ENCODE peak calls at places on chromosomes 3 and 15, in four cellular contexts. O is endothelial cell, T is fibroblast of lung, W is GM12865. L is an unnamed sample.

GRCh38 chr3:102576651-102577050 is 141.8 kb downstream of the ZPLD1 start:
- DNase-seq in O (no peak), T (no peak), W (no peak), L (no peak)

GRCh38 chr3:13253208-13253937 is 166.7 kb downstream of the NUP210 start:
- DNase-seq in O (no peak), T (no peak), W (no peak), L (no peak)

GRCh38 chr3:59752925-59753324 is 703.1 kb upstream of the CFAP20DC start:
- DNase-seq in O (no peak), T (no peak), W (no peak), L (no peak)

GRCh38 chr3:168024537-168024941 is 71.2 kb downstream of the GOLIM4 start:
- DNase-seq in O (peak), T (peak), W (no peak), L (no peak)

GRCh38 chr15:58383876-58384275 is 47.9 kb upstream of the LIPC start:
- DNase-seq in O (no peak), T (no peak), W (no peak), L (no peak)

GRCh38 chr3:104628185-104628789 is 738.4 kb upstream of the ALCAM start:
- DNase-seq in O (no peak), T (peak), W (peak), L (no peak)

GRCh38 chr3:121992601-121993560 is 29.2 kb downstream of the ILDR1 start:
- DNase-seq in O (no peak), T (no peak), W (peak), L (no peak)

GRCh38 chr3:71052725-71053124 is 530.8 kb downstream of the FOXP1 start:
- DNase-seq in O (no peak), T (no peak), W (no peak), L (no peak)

GRCh38 chr3:133570937-133571320 is 2.6 kb upstream of the CDV3 start:
- DNase-seq in O (no peak), T (no peak), W (no peak), L (no peak)

GRCh38 chr3:70526966-70527515 is 214.6 kb upstream of the MDFIC2 start:
- DNase-seq in O (no peak), T (no peak), W (no peak), L (no peak)

GRCh38 chr3:54843352-54843751 is 84.5 kb downstream of the LRTM1 start:
- DNase-seq in O (no peak), T (no peak), W (no peak), L (no peak)

GRCh38 chr3:54835701-54836100 is 92.2 kb downstream of the LRTM1 start:
- DNase-seq in O (no peak), T (no peak), W (no peak), L (no peak)

GRCh38 chr3:54841461-54841860 is 86.4 kb downstream of the LRTM1 start:
- DNase-seq in O (no peak), T (no peak), W (no peak), L (no peak)

GRCh38 chr3:54836876-54837275 is 91.0 kb downstream of the LRTM1 start:
- DNase-seq in O (no peak), T (no peak), W (no peak), L (no peak)

DNA sequence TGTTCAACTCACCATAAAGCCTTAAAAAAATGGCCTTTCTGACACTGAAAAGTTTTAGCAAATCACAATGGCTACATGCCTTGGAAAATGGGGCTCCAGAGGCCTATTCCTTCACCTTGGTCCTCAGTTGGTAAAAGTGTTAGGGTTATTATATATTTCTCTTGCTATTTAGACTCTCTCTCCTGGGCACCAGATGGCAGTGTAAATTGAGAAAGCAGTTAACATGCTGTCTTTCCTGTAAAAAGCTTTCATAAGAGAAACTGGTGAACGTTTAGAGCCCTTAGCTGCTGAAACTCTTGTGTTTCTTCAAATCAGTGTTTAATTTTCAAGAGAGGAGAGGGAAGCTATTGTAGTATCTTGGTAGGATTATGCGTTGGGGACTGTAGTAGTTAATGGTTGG is 89.9 kb downstream of the LRTM1 start:
- DNase-seq in O (no peak), T (peak), W (no peak), L (no peak)
- TF ChIP-seq CTCF in O (no peak), T (peak), W (no peak), L (peak)

GRCh38 chr3:66803206-66803605 is 194.9 kb upstream of the KBTBD8 start:
- DNase-seq in O (peak), T (no peak), W (no peak), L (no peak)
- TF ChIP-seq CTCF in O (no peak), T (peak), W (peak), L (peak)

DNA sequence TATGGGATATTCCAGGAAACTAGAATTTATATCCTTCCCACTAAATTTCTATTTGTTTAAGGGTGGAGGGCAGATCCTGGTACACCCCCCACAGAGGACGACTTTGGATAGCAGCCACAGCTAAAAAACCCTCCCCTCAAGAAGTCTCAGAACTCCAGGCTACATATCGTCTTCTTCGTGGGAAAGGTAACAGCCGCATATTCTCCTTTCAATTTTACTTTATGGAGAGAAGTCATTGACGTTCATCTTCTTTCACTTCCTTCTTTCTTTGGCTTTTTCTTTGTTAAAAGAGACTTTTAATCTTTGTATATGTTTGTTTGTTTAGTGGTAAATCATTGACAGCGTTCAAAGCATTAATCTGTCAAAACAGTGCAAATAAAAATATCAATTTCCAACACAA is 36.3 kb downstream of the TRIP4 start:
- DNase-seq in O (no peak), T (no peak), W (peak), L (no peak)
- TF ChIP-seq CTCF in O (no peak), T (no peak), W (no peak), L (no peak)

GRCh38 chr15:51780636-51781035 is 29.2 kb downstream of the TMOD2 start:
- DNase-seq in O (no peak), T (no peak), W (no peak), L (no peak)

GRCh38 chr15:51776952-51777574 is 25.7 kb downstream of the TMOD2 start:
- DNase-seq in O (peak), T (peak), W (peak), L (no peak)

GRCh38 chr15:51781506-51781905 is 30.1 kb downstream of the TMOD2 start:
- DNase-seq in O (no peak), T (no peak), W (no peak), L (no peak)

GRCh38 chr15:51783967-51784366 is 32.6 kb downstream of the TMOD2 start:
- DNase-seq in O (no peak), T (no peak), W (no peak), L (no peak)

DNA sequence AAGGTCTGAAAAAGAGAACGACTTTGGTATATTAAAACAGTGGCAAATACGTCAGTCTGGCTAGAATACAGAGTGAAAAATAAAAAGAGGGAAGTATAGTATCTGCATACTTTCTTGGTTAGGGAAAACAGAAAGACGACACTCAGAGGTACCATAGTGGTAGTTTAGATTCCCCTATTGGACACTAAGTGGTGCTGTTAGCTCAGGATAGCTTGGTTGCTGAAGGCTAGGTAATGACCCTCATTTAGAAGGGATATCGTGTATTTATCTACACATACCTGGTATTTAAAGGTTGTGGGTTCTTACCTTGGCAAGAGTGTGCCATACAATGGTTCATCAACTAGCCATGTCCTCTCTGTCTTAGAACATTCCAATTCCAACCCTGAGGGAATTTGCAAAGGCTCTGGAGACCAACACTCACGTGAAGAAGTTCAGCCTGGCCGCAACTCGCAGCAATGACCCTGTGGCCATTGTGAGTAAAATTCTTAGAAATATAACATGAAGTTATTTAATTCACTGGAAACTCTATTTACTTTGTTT is 31.0 kb downstream of the TMOD2 start:
- DNase-seq in O (no peak), T (peak), W (peak), L (no peak)
- TF ChIP-seq CTCF in O (no peak), T (peak), W (no peak), L (peak)

GRCh38 chr3:28335246-28335645 is 13.3 kb upstream of the ZCWPW2 start:
- DNase-seq in O (no peak), T (no peak), W (no peak), L (no peak)

DNA sequence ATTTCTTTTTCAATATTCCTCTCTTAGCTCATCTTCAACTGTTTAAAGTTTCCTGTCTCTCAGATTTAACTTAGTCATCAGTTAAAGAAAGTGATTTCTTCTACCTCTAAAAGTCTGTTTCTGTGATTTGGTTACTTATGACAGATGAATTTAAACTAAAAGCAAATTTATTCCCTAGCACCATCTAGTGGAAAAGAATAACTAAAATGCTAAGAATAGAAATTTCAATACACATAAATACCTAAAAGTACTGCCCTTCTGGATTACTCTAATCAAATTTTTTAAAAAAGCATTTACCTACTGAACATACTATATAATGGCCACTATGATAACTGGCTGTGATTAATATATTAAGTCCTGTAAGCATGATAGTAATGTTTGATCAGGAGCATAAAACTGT is 14.0 kb upstream of the ZCWPW2 start:
- DNase-seq in O (no peak), T (peak), W (no peak), L (no peak)
- TF ChIP-seq CTCF in O (no peak), T (no peak), W (no peak), L (peak)

GRCh38 chr15:26981492-26981891 is 10.5 kb downstream of the GABRG3 start:
- DNase-seq in O (no peak), T (no peak), W (no peak), L (no peak)

GRCh38 chr15:26985050-26985449 is 14.1 kb downstream of the GABRG3 start:
- DNase-seq in O (no peak), T (no peak), W (no peak), L (no peak)

DNA sequence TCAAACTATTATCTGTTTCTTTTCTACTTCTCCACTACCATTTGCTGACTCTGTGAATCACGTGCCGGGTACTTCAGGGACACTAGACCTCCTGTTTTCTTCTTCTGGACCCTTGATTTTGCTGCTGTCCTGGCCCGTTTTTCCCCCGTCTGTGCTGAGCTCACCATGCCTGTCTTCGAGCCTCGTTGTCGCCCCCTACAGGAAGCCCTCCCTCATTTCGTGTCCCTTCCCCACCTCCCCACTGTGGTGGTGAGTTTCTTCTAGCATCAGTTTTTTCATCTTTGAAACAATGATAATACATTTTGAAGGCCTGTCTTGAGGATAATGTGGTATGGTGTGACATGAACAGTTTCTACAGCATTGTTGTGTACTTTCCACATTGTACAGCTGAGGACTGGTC is 12.8 kb downstream of the GABRG3 start:
- DNase-seq in O (no peak), T (no peak), W (no peak), L (no peak)
- TF ChIP-seq CTCF in O (peak), T (no peak), W (no peak), L (peak)

GRCh38 chr3:53109822-53110771 is 20.1 kb downstream of the RFT1 start:
- DNase-seq in O (peak), T (peak), W (peak), L (no peak)
- TF ChIP-seq CTCF in O (peak), T (peak), W (peak), L (peak)

DNA sequence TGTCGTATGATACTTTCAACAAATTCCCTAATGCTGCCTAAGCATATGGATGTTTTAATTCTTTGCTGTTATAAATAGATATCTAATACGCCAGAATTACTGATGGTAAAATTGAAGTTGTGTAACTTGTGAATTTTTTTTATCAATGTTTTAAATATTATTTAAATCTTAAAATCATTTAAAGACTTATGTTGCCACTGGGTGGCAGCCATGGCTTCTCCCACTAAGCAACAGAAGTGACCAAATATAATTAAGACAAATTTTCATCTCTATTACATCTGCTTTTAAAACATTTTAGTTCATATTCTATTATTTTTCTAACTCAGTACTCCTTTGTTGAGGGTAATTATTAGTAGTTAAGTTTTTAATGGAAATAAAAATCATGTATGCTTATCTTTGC is 8.1 kb upstream of the IL20RB start:
- DNase-seq in O (no peak), T (peak), W (no peak), L (no peak)
- TF ChIP-seq CTCF in O (no peak), T (peak), W (no peak), L (peak)

GRCh38 chr15:80450811-80451321 is 46.7 kb downstream of the ARNT2 start:
- DNase-seq in O (no peak), T (no peak), W (no peak), L (no peak)
- TF ChIP-seq CTCF in O (no peak), T (no peak), W (no peak), L (no peak)

GRCh38 chr15:33994005-33994615 is 25.8 kb downstream of the CHRM5 start:
- DNase-seq in O (peak), T (peak), W (peak), L (no peak)
- TF ChIP-seq CTCF in O (no peak), T (peak), W (peak), L (peak)

L was measured in type B pancreatic cell.